ENCODE peak calls at places on chromosomes 5 and 9, in nine cellular contexts. One of them, this sample, is unnamed.

GRCh38 chr5:172841258-172841657 is 7.2 kb downstream of the ERGIC1 start:
- DNase-seq in ELR: no peak
- DNase-seq in stimulated activated CD4-positive, alpha-beta T cell treated with anti-CD3 and anti-CD28 coated beads, Interleukin-12 subunit alpha, Interleukin-12 subunit beta, amount 100 ng/mL, for 4 hours: no peak
- DNase-seq in left ventricle myocardium superior: no peak
- DNase-seq in MM.1S: no peak
- DNase-seq in colonic mucosa: no peak
- DNase-seq in lower lobe of right lung: no peak
- DNase-seq in posterior vena cava: no peak
- DNase-seq in neural progenitor cell: no peak
- DNase-seq in this sample: no peak

GRCh38 chr5:36720688-36721087 is 114.3 kb downstream of the SLC1A3 start:
- DNase-seq in ELR: no peak
- DNase-seq in stimulated activated CD4-positive, alpha-beta T cell treated with anti-CD3 and anti-CD28 coated beads, Interleukin-12 subunit alpha, Interleukin-12 subunit beta, amount 100 ng/mL, for 4 hours: no peak
- DNase-seq in left ventricle myocardium superior: no peak
- DNase-seq in MM.1S: peak; percentile 48
- DNase-seq in colonic mucosa: no peak
- DNase-seq in lower lobe of right lung: no peak
- DNase-seq in posterior vena cava: no peak
- DNase-seq in neural progenitor cell: no peak
- DNase-seq in this sample: no peak

GRCh38 chr9:107548298-107549142 is 59.0 kb upstream of the KLF4 start:
- DNase-seq in ELR: peak; percentile 93
- DNase-seq in stimulated activated CD4-positive, alpha-beta T cell treated with anti-CD3 and anti-CD28 coated beads, Interleukin-12 subunit alpha, Interleukin-12 subunit beta, amount 100 ng/mL, for 4 hours: no peak
- DNase-seq in left ventricle myocardium superior: no peak
- DNase-seq in MM.1S: no peak
- DNase-seq in colonic mucosa: no peak
- DNase-seq in lower lobe of right lung: no peak
- DNase-seq in posterior vena cava: no peak
- DNase-seq in neural progenitor cell: no peak
- DNase-seq in this sample: no peak

GRCh38 chr9:89225587-89225986 is 47.0 kb upstream of the SHC3 start:
- DNase-seq in ELR: no peak
- DNase-seq in stimulated activated CD4-positive, alpha-beta T cell treated with anti-CD3 and anti-CD28 coated beads, Interleukin-12 subunit alpha, Interleukin-12 subunit beta, amount 100 ng/mL, for 4 hours: no peak
- DNase-seq in left ventricle myocardium superior: no peak
- DNase-seq in MM.1S: no peak
- DNase-seq in colonic mucosa: no peak
- DNase-seq in lower lobe of right lung: no peak
- DNase-seq in posterior vena cava: no peak
- DNase-seq in neural progenitor cell: no peak
- DNase-seq in this sample: no peak

GRCh38 chr9:95027914-95028854 is 289.3 kb downstream of the FANCC start:
- DNase-seq in ELR: no peak
- DNase-seq in stimulated activated CD4-positive, alpha-beta T cell treated with anti-CD3 and anti-CD28 coated beads, Interleukin-12 subunit alpha, Interleukin-12 subunit beta, amount 100 ng/mL, for 4 hours: no peak
- DNase-seq in left ventricle myocardium superior: no peak
- DNase-seq in MM.1S: no peak
- DNase-seq in colonic mucosa: no peak
- DNase-seq in lower lobe of right lung: peak; percentile 51
- DNase-seq in posterior vena cava: no peak
- DNase-seq in neural progenitor cell: no peak
- DNase-seq in this sample: no peak

GRCh38 chr9:112130347-112130746 is 44.8 kb downstream of the SUSD1 start:
- DNase-seq in ELR: no peak
- DNase-seq in stimulated activated CD4-positive, alpha-beta T cell treated with anti-CD3 and anti-CD28 coated beads, Interleukin-12 subunit alpha, Interleukin-12 subunit beta, amount 100 ng/mL, for 4 hours: no peak
- DNase-seq in left ventricle myocardium superior: no peak
- DNase-seq in MM.1S: no peak
- DNase-seq in colonic mucosa: no peak
- DNase-seq in lower lobe of right lung: no peak
- DNase-seq in posterior vena cava: no peak
- DNase-seq in neural progenitor cell: no peak
- DNase-seq in this sample: no peak

GRCh38 chr5:159419567-159419966 is 89.3 kb upstream of the IL12B start:
- DNase-seq in ELR: peak; percentile 19
- DNase-seq in stimulated activated CD4-positive, alpha-beta T cell treated with anti-CD3 and anti-CD28 coated beads, Interleukin-12 subunit alpha, Interleukin-12 subunit beta, amount 100 ng/mL, for 4 hours: no peak
- DNase-seq in left ventricle myocardium superior: no peak
- DNase-seq in MM.1S: no peak
- DNase-seq in colonic mucosa: no peak
- DNase-seq in lower lobe of right lung: no peak
- DNase-seq in posterior vena cava: no peak
- DNase-seq in neural progenitor cell: no peak
- DNase-seq in this sample: no peak

GRCh38 chr9:134167530-134167931 is 3.2 kb upstream of the RNU6ATAC start:
- DNase-seq in ELR: peak; percentile 67
- DNase-seq in stimulated activated CD4-positive, alpha-beta T cell treated with anti-CD3 and anti-CD28 coated beads, Interleukin-12 subunit alpha, Interleukin-12 subunit beta, amount 100 ng/mL, for 4 hours: no peak
- DNase-seq in left ventricle myocardium superior: no peak
- DNase-seq in MM.1S: no peak
- DNase-seq in colonic mucosa: no peak
- DNase-seq in lower lobe of right lung: no peak
- DNase-seq in posterior vena cava: no peak
- DNase-seq in neural progenitor cell: no peak
- DNase-seq in this sample: no peak

GRCh38 chr5:121758640-121759039 is 93.0 kb upstream of the FTMT start:
- DNase-seq in ELR: no peak
- DNase-seq in stimulated activated CD4-positive, alpha-beta T cell treated with anti-CD3 and anti-CD28 coated beads, Interleukin-12 subunit alpha, Interleukin-12 subunit beta, amount 100 ng/mL, for 4 hours: no peak
- DNase-seq in left ventricle myocardium superior: no peak
- DNase-seq in MM.1S: no peak
- DNase-seq in colonic mucosa: no peak
- DNase-seq in lower lobe of right lung: no peak
- DNase-seq in posterior vena cava: no peak
- DNase-seq in neural progenitor cell: peak; percentile 72
- DNase-seq in this sample: no peak

GRCh38 chr5:68949711-68950110 is 144.1 kb upstream of the SLC30A5 start:
- DNase-seq in ELR: no peak
- DNase-seq in stimulated activated CD4-positive, alpha-beta T cell treated with anti-CD3 and anti-CD28 coated beads, Interleukin-12 subunit alpha, Interleukin-12 subunit beta, amount 100 ng/mL, for 4 hours: no peak
- DNase-seq in left ventricle myocardium superior: no peak
- DNase-seq in MM.1S: no peak
- DNase-seq in colonic mucosa: no peak
- DNase-seq in lower lobe of right lung: no peak
- DNase-seq in posterior vena cava: no peak
- DNase-seq in neural progenitor cell: peak; percentile 9
- DNase-seq in this sample: no peak

GRCh38 chr9:127112683-127113539 is 9.5 kb downstream of the ANGPTL2 start:
- DNase-seq in ELR: no peak
- DNase-seq in stimulated activated CD4-positive, alpha-beta T cell treated with anti-CD3 and anti-CD28 coated beads, Interleukin-12 subunit alpha, Interleukin-12 subunit beta, amount 100 ng/mL, for 4 hours: no peak
- DNase-seq in left ventricle myocardium superior: peak; percentile 50
- DNase-seq in MM.1S: no peak
- DNase-seq in colonic mucosa: no peak
- DNase-seq in lower lobe of right lung: peak; percentile 70
- DNase-seq in posterior vena cava: peak; percentile 73
- DNase-seq in neural progenitor cell: no peak
- DNase-seq in this sample: no peak

GRCh38 chr5:154723740-154724505 is 31.3 kb upstream of the LARP1 start:
- DNase-seq in ELR: peak; percentile 12
- DNase-seq in stimulated activated CD4-positive, alpha-beta T cell treated with anti-CD3 and anti-CD28 coated beads, Interleukin-12 subunit alpha, Interleukin-12 subunit beta, amount 100 ng/mL, for 4 hours: no peak
- DNase-seq in left ventricle myocardium superior: no peak
- DNase-seq in MM.1S: no peak
- DNase-seq in colonic mucosa: no peak
- DNase-seq in lower lobe of right lung: no peak
- DNase-seq in posterior vena cava: no peak
- DNase-seq in neural progenitor cell: no peak
- DNase-seq in this sample: no peak

GRCh38 chr5:22669345-22669744 is 183.8 kb downstream of the CDH12 start:
- DNase-seq in ELR: no peak
- DNase-seq in stimulated activated CD4-positive, alpha-beta T cell treated with anti-CD3 and anti-CD28 coated beads, Interleukin-12 subunit alpha, Interleukin-12 subunit beta, amount 100 ng/mL, for 4 hours: no peak
- DNase-seq in left ventricle myocardium superior: no peak
- DNase-seq in MM.1S: no peak
- DNase-seq in colonic mucosa: no peak
- DNase-seq in lower lobe of right lung: no peak
- DNase-seq in posterior vena cava: no peak
- DNase-seq in neural progenitor cell: no peak
- DNase-seq in this sample: no peak

GRCh38 chr5:125198270-125198974 is 452.0 kb upstream of the ZNF608 start:
- DNase-seq in ELR: peak; percentile 32
- DNase-seq in stimulated activated CD4-positive, alpha-beta T cell treated with anti-CD3 and anti-CD28 coated beads, Interleukin-12 subunit alpha, Interleukin-12 subunit beta, amount 100 ng/mL, for 4 hours: no peak
- DNase-seq in left ventricle myocardium superior: peak; percentile 80
- DNase-seq in MM.1S: peak; percentile 56
- DNase-seq in colonic mucosa: peak; percentile 75
- DNase-seq in lower lobe of right lung: peak; percentile 50
- DNase-seq in posterior vena cava: peak; percentile 79
- DNase-seq in neural progenitor cell: peak; percentile 34
- DNase-seq in this sample: no peak